ENCODE peak calls at places on chromosomes 1 and 21, in eight cellular contexts. One of them, this sample, is unnamed. For H3K36me3 and H3K27me3, the result is how much of the 10 kb centered on the place peaks cover.

GRCh38 chr1:43021547-43022474 is 63.1 kb upstream of the SLC2A1 start:
- DNase-seq in WERI-Rb-1: no peak
- DNase-seq in upper lobe of left lung: no peak
- DNase-seq in stomach: no peak
- DNase-seq in brain microvascular endothelial cell: no peak
- DNase-seq in GM23338: no peak
- DNase-seq in transverse colon: no peak
- DNase-seq in body of pancreas: no peak
- DNase-seq in this sample: no peak

GRCh38 chr1:226083303-226084101 is 21.0 kb downstream of the H3-3A start:
- DNase-seq in brain microvascular endothelial cell: peak
- DNase-seq in WERI-Rb-1: peak
- DNase-seq in transverse colon: peak
- DNase-seq in stomach: peak
- DNase-seq in GM23338: peak
- DNase-seq in upper lobe of left lung: peak
- DNase-seq in body of pancreas: peak
- DNase-seq in this sample: peak

GRCh38 chr1:112818990-112819689 is 104.0 kb upstream of the PPM1J start:
- DNase-seq in brain microvascular endothelial cell: peak
- DNase-seq in upper lobe of left lung: no peak
- DNase-seq in body of pancreas: no peak
- DNase-seq in WERI-Rb-1: no peak
- DNase-seq in transverse colon: no peak
- DNase-seq in GM23338: no peak
- DNase-seq in stomach: no peak
- DNase-seq in this sample: no peak

GRCh38 chr1:21064057-21064456 is 112.6 kb downstream of the EIF4G3 start:
- DNase-seq in upper lobe of left lung: no peak
- DNase-seq in stomach: no peak
- DNase-seq in brain microvascular endothelial cell: no peak
- DNase-seq in body of pancreas: no peak
- DNase-seq in GM23338: no peak
- DNase-seq in transverse colon: no peak
- DNase-seq in WERI-Rb-1: no peak
- DNase-seq in this sample: no peak

GRCh38 chr1:116038679-116039078 is 62.4 kb downstream of the SLC22A15 start:
- DNase-seq in upper lobe of left lung: no peak
- DNase-seq in stomach: no peak
- DNase-seq in transverse colon: no peak
- DNase-seq in WERI-Rb-1: no peak
- DNase-seq in GM23338: no peak
- DNase-seq in brain microvascular endothelial cell: no peak
- DNase-seq in body of pancreas: no peak
- DNase-seq in this sample: no peak

GRCh38 chr1:109906160-109906838 is 4.3 kb upstream of the CSF1 start:
- DNase-seq in WERI-Rb-1: no peak
- DNase-seq in stomach: no peak
- DNase-seq in body of pancreas: no peak
- DNase-seq in upper lobe of left lung: no peak
- DNase-seq in GM23338: no peak
- DNase-seq in transverse colon: no peak
- DNase-seq in brain microvascular endothelial cell: no peak
- DNase-seq in this sample: no peak

GRCh38 chr1:11273595-11274234 is 717 bp downstream of the UBIAD1 start:
- DNase-seq in upper lobe of left lung: no peak
- DNase-seq in stomach: no peak
- DNase-seq in body of pancreas: no peak
- DNase-seq in WERI-Rb-1: no peak
- DNase-seq in GM23338: no peak
- DNase-seq in transverse colon: no peak
- DNase-seq in brain microvascular endothelial cell: no peak
- DNase-seq in this sample: no peak

GRCh38 chr21:42397291-42398129 is 1.7 kb upstream of the TMPRSS3 start:
- DNase-seq in GM23338: no peak
- DNase-seq in upper lobe of left lung: no peak
- DNase-seq in brain microvascular endothelial cell: no peak
- DNase-seq in stomach: no peak
- DNase-seq in WERI-Rb-1: no peak
- DNase-seq in transverse colon: peak
- DNase-seq in body of pancreas: no peak
- DNase-seq in this sample: no peak

GRCh38 chr1:230050973-230051735 is 15.9 kb upstream of the GALNT2 start:
- DNase-seq in upper lobe of left lung: no peak
- DNase-seq in WERI-Rb-1: no peak
- DNase-seq in transverse colon: no peak
- DNase-seq in body of pancreas: no peak
- DNase-seq in GM23338: no peak
- DNase-seq in brain microvascular endothelial cell: no peak
- DNase-seq in stomach: no peak
- DNase-seq in this sample: no peak

GRCh38 chr1:16922885-16923431 is 1.2 kb downstream of the CROCC start:
- DNase-seq in brain microvascular endothelial cell: no peak
- DNase-seq in body of pancreas: peak
- DNase-seq in WERI-Rb-1: no peak
- DNase-seq in GM23338: peak
- DNase-seq in upper lobe of left lung: no peak
- DNase-seq in transverse colon: no peak
- DNase-seq in stomach: no peak
- DNase-seq in this sample: no peak

GRCh38 chr1:35390600-35391494 is 122.3 kb downstream of the ZMYM4 start:
- DNase-seq in stomach: no peak
- DNase-seq in upper lobe of left lung: no peak
- DNase-seq in WERI-Rb-1: no peak
- DNase-seq in body of pancreas: no peak
- DNase-seq in brain microvascular endothelial cell: no peak
- DNase-seq in GM23338: peak
- DNase-seq in transverse colon: no peak
- DNase-seq in this sample: no peak

GRCh38 chr1:15684468-15685283 is 556 bp downstream of the PLEKHM2 start:
- DNase-seq in brain microvascular endothelial cell: no peak
- DNase-seq in stomach: peak
- DNase-seq in body of pancreas: peak
- DNase-seq in GM23338: peak
- DNase-seq in transverse colon: peak
- DNase-seq in upper lobe of left lung: peak
- DNase-seq in WERI-Rb-1: peak
- DNase-seq in this sample: peak

GRCh38 chr1:1979482-1980165 is 24.0 kb downstream of the CFAP74 start:
- DNase-seq in stomach: no peak
- DNase-seq in brain microvascular endothelial cell: no peak
- DNase-seq in GM23338: no peak
- DNase-seq in WERI-Rb-1: no peak
- DNase-seq in upper lobe of left lung: no peak
- DNase-seq in body of pancreas: no peak
- DNase-seq in transverse colon: no peak
- DNase-seq in this sample: no peak

GRCh38 chr1:230809205-230809990 is 58.9 kb downstream of the C1orf198 start:
- DNase-seq in upper lobe of left lung: no peak
- DNase-seq in WERI-Rb-1: no peak
- DNase-seq in transverse colon: no peak
- DNase-seq in stomach: no peak
- DNase-seq in GM23338: no peak
- DNase-seq in brain microvascular endothelial cell: no peak
- DNase-seq in body of pancreas: no peak
- DNase-seq in this sample: peak

GRCh38 chr1:53888716-53889115 is 881 bp downstream of the YIPF1 start:
- DNase-seq in upper lobe of left lung: no peak
- DNase-seq in body of pancreas: no peak
- DNase-seq in brain microvascular endothelial cell: no peak
- DNase-seq in WERI-Rb-1: no peak
- DNase-seq in transverse colon: no peak
- DNase-seq in GM23338: no peak
- DNase-seq in stomach: no peak
- DNase-seq in this sample: no peak

GRCh38 chr21:29164330-29164942 is 34.0 kb downstream of the MAP3K7CL start:
- DNase-seq in brain microvascular endothelial cell: peak
- DNase-seq in transverse colon: no peak
- DNase-seq in WERI-Rb-1: peak
- DNase-seq in upper lobe of left lung: no peak
- DNase-seq in GM23338: peak
- DNase-seq in body of pancreas: no peak
- DNase-seq in stomach: no peak
- DNase-seq in this sample: no peak

GRCh38 chr1:32178380-32179192 is 889 bp upstream of the TXLNA start:
- DNase-seq in upper lobe of left lung: no peak
- DNase-seq in body of pancreas: no peak
- DNase-seq in GM23338: no peak
- DNase-seq in transverse colon: no peak
- DNase-seq in brain microvascular endothelial cell: no peak
- DNase-seq in WERI-Rb-1: no peak
- DNase-seq in stomach: no peak
- DNase-seq in this sample: no peak

GRCh38 chr1:193654951-193655705 is 468.7 kb upstream of the B3GALT2 start:
- DNase-seq in transverse colon: no peak
- DNase-seq in stomach: no peak
- DNase-seq in body of pancreas: no peak
- DNase-seq in brain microvascular endothelial cell: no peak
- DNase-seq in upper lobe of left lung: no peak
- DNase-seq in WERI-Rb-1: no peak
- DNase-seq in GM23338: no peak
- DNase-seq in this sample: peak

GRCh38 chr1:5821496-5822176 is 170.6 kb downstream of the NPHP4 start:
- DNase-seq in upper lobe of left lung: no peak
- DNase-seq in WERI-Rb-1: no peak
- DNase-seq in GM23338: no peak
- DNase-seq in stomach: no peak
- DNase-seq in transverse colon: no peak
- DNase-seq in brain microvascular endothelial cell: no peak
- DNase-seq in body of pancreas: no peak
- DNase-seq in this sample: no peak

GRCh38 chr21:32777269-32777668 is 5.7 kb upstream of the PAXBP1 start:
- DNase-seq in body of pancreas: no peak
- DNase-seq in GM23338: no peak
- DNase-seq in transverse colon: no peak
- DNase-seq in stomach: no peak
- DNase-seq in upper lobe of left lung: no peak
- DNase-seq in WERI-Rb-1: no peak
- DNase-seq in brain microvascular endothelial cell: no peak
- DNase-seq in this sample: no peak
- TF ChIP-seq CTCF in body of pancreas: no peak
- TF ChIP-seq CTCF in GM23338: no peak
- TF ChIP-seq CTCF in transverse colon: no peak
- TF ChIP-seq CTCF in stomach: no peak
- TF ChIP-seq CTCF in upper lobe of left lung: no peak
- TF ChIP-seq CTCF in WERI-Rb-1: no peak
- TF ChIP-seq CTCF in brain microvascular endothelial cell: no peak
- TF ChIP-seq CTCF in this sample: no peak

DNA sequence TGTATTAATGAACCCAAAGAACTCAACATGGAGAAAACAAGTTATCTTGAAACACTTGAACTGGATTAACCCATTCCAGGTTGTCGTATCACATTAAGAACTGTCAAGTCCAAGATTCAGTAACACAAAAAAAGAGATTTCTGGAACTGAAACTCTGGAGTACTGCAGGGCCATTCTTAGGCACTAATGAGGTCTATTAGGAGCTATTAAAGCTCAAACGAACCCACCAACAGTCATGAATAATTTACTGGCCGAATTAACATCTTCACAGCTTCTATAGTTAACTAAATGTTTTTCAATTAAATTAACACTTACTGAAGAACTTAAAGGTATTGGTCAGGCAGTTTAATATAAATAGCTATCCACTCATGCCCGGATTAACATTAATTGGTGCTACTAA is 4.6 kb downstream of the CSDE1 start:
- DNase-seq in body of pancreas: no peak
- DNase-seq in brain microvascular endothelial cell: no peak
- DNase-seq in transverse colon: no peak
- DNase-seq in upper lobe of left lung: no peak
- DNase-seq in stomach: no peak
- DNase-seq in GM23338: peak
- DNase-seq in WERI-Rb-1: no peak
- DNase-seq in this sample: no peak
- H3K36me3 ChIP-seq in body of pancreas: under half
- H3K36me3 ChIP-seq in brain microvascular endothelial cell: under half
- H3K36me3 ChIP-seq in transverse colon: under half
- H3K36me3 ChIP-seq in upper lobe of left lung: under half
- H3K36me3 ChIP-seq in stomach: under half
- H3K36me3 ChIP-seq in GM23338: under half
- H3K36me3 ChIP-seq in WERI-Rb-1: half or more
- H3K36me3 ChIP-seq in this sample: under half

DNA sequence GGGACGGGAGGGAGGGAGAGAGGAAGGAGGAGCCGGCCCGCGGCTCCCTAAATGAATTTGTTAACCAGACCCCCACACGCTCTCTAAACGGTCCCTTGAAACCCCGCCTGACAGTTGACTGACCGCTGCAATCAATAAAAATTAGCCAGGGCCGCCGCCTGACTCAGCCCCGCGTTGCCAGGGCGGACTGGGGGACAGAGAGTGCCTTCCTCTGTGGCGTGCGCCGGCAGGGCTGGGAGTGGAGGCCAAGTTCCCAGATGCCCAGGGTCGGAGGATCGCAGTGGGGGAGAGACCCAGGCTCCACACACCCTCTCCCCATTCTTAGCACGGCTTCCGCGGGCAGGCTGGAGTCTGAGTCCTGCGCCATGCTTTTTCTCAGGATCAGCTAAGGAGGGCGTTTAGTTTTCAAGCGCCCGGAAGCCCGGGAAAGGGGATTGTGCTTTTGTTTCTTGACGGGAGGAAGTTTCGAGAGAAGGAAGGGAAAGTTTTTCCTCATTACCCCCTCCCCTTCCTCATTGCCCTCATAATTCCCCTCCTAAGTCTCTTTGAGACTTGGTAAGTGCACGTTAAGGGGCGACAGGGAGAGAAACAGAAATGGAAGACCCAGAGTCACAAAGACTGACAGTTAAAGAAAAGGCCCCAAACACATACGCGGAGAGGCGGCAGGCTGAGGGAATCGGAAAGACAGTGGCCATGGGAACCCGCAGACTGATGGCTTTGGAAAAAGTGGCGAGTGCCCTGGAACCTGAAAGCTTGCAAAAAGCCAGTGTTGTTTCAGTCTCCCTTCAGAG is 6.3 kb downstream of the PAX7 start:
- DNase-seq in transverse colon: no peak
- DNase-seq in stomach: no peak
- DNase-seq in GM23338: peak
- DNase-seq in brain microvascular endothelial cell: no peak
- DNase-seq in body of pancreas: no peak
- DNase-seq in upper lobe of left lung: no peak
- DNase-seq in WERI-Rb-1: no peak
- DNase-seq in this sample: no peak
- H3K27me3 ChIP-seq in transverse colon: half or more
- H3K27me3 ChIP-seq in stomach: half or more
- H3K27me3 ChIP-seq in GM23338: half or more
- H3K27me3 ChIP-seq in brain microvascular endothelial cell: half or more
- H3K27me3 ChIP-seq in body of pancreas: under half
- H3K27me3 ChIP-seq in upper lobe of left lung: under half
- H3K27me3 ChIP-seq in WERI-Rb-1: half or more
- H3K27me3 ChIP-seq in this sample: under half

GRCh38 chr1:154614247-154614646 is 6.3 kb upstream of the ADAR start:
- DNase-seq in WERI-Rb-1: no peak
- DNase-seq in brain microvascular endothelial cell: no peak
- DNase-seq in stomach: no peak
- DNase-seq in GM23338: peak
- DNase-seq in upper lobe of left lung: no peak
- DNase-seq in body of pancreas: no peak
- DNase-seq in transverse colon: no peak
- DNase-seq in this sample: no peak
- TF ChIP-seq CTCF in WERI-Rb-1: peak
- TF ChIP-seq CTCF in brain microvascular endothelial cell: peak
- TF ChIP-seq CTCF in stomach: no peak
- TF ChIP-seq CTCF in GM23338: peak
- TF ChIP-seq CTCF in upper lobe of left lung: no peak
- TF ChIP-seq CTCF in body of pancreas: no peak
- TF ChIP-seq CTCF in transverse colon: no peak
- TF ChIP-seq CTCF in this sample: no peak